ENCODE peak calls at places on chromosomes 6 and 20, in six cellular contexts. One of them, this sample, is unnamed.

GRCh38 chr6:45438849-45439406 is 61.2 kb upstream of the SUPT3H start:
- DNase-seq in breast epithelium: no peak
- DNase-seq in vagina: no peak
- DNase-seq in HepG2: no peak
- DNase-seq in endothelial cell of umbilical vein: peak; percentile 65
- DNase-seq in HCT116: peak; percentile 65
- DNase-seq in this sample: no peak

GRCh38 chr6:43256670-43257664 is 13.7 kb downstream of the TTBK1 start:
- DNase-seq in breast epithelium: no peak
- DNase-seq in vagina: no peak
- DNase-seq in HepG2: no peak
- DNase-seq in endothelial cell of umbilical vein: no peak
- DNase-seq in HCT116: no peak
- DNase-seq in this sample: no peak

GRCh38 chr6:16270178-16270794 is 31.9 kb downstream of the GMPR start:
- DNase-seq in breast epithelium: no peak
- DNase-seq in vagina: no peak
- DNase-seq in HepG2: no peak
- DNase-seq in endothelial cell of umbilical vein: no peak
- DNase-seq in HCT116: no peak
- DNase-seq in this sample: no peak

GRCh38 chr6:154511735-154512097 is 1.2 kb upstream of the CNKSR3 start:
- DNase-seq in breast epithelium: no peak
- DNase-seq in vagina: no peak
- DNase-seq in HepG2: no peak
- DNase-seq in endothelial cell of umbilical vein: no peak
- DNase-seq in HCT116: no peak
- DNase-seq in this sample: no peak

GRCh38 chr6:40778186-40778585 is 191.0 kb upstream of the LRFN2 start:
- DNase-seq in breast epithelium: no peak
- DNase-seq in vagina: no peak
- DNase-seq in HepG2: no peak
- DNase-seq in endothelial cell of umbilical vein: peak; percentile 47
- DNase-seq in HCT116: peak; percentile 18
- DNase-seq in this sample: no peak

GRCh38 chr6:123430966-123431365 is 205.8 kb downstream of the TRDN start:
- DNase-seq in breast epithelium: no peak
- DNase-seq in vagina: no peak
- DNase-seq in HepG2: no peak
- DNase-seq in endothelial cell of umbilical vein: no peak
- DNase-seq in HCT116: no peak
- DNase-seq in this sample: no peak

GRCh38 chr6:170525795-170526194 is 27.3 kb downstream of the PSMB1 start:
- DNase-seq in breast epithelium: no peak
- DNase-seq in vagina: no peak
- DNase-seq in HepG2: no peak
- DNase-seq in endothelial cell of umbilical vein: no peak
- DNase-seq in HCT116: no peak
- DNase-seq in this sample: no peak

GRCh38 chr6:85961746-85962145 is 319.1 kb upstream of the SYNCRIP start:
- DNase-seq in breast epithelium: no peak
- DNase-seq in vagina: no peak
- DNase-seq in HepG2: no peak
- DNase-seq in endothelial cell of umbilical vein: no peak
- DNase-seq in HCT116: no peak
- DNase-seq in this sample: no peak

GRCh38 chr6:147856687-147857086 is 348.2 kb downstream of the SAMD5 start:
- DNase-seq in breast epithelium: no peak
- DNase-seq in vagina: no peak
- DNase-seq in HepG2: no peak
- DNase-seq in endothelial cell of umbilical vein: no peak
- DNase-seq in HCT116: no peak
- DNase-seq in this sample: no peak

GRCh38 chr20:34528921-34529297 is 12.7 kb downstream of the DYNLRB1 start:
- DNase-seq in breast epithelium: peak; percentile 70
- DNase-seq in vagina: no peak
- DNase-seq in HepG2: no peak
- DNase-seq in endothelial cell of umbilical vein: peak; percentile 52
- DNase-seq in HCT116: no peak
- DNase-seq in this sample: peak; percentile 78

GRCh38 chr6:19999319-20000191 is 162.4 kb downstream of the ID4 start:
- DNase-seq in breast epithelium: no peak
- DNase-seq in vagina: no peak
- DNase-seq in HepG2: no peak
- DNase-seq in endothelial cell of umbilical vein: no peak
- DNase-seq in HCT116: peak; percentile 36
- DNase-seq in this sample: no peak

GRCh38 chr6:67736816-67737215 is 898.3 kb upstream of the ADGRB3 start:
- DNase-seq in breast epithelium: no peak
- DNase-seq in vagina: no peak
- DNase-seq in HepG2: no peak
- DNase-seq in endothelial cell of umbilical vein: peak; percentile 12
- DNase-seq in HCT116: no peak
- DNase-seq in this sample: no peak

GRCh38 chr6:31847276-31847978 is 15.2 kb downstream of the NEU1 start:
- DNase-seq in breast epithelium: no peak
- DNase-seq in vagina: no peak
- DNase-seq in HepG2: no peak
- DNase-seq in endothelial cell of umbilical vein: no peak
- DNase-seq in HCT116: no peak
- DNase-seq in this sample: no peak

GRCh38 chr6:80433010-80433665 is 326.7 kb downstream of the BCKDHB start:
- DNase-seq in breast epithelium: no peak
- DNase-seq in vagina: no peak
- DNase-seq in HepG2: peak; percentile 4
- DNase-seq in endothelial cell of umbilical vein: no peak
- DNase-seq in HCT116: no peak
- DNase-seq in this sample: no peak

GRCh38 chr6:13932785-13933184 is 8.0 kb downstream of the RNF182 start:
- DNase-seq in breast epithelium: no peak
- DNase-seq in vagina: no peak
- DNase-seq in HepG2: no peak
- DNase-seq in endothelial cell of umbilical vein: no peak
- DNase-seq in HCT116: no peak
- DNase-seq in this sample: no peak

GRCh38 chr20:46970937-46971630 is 76.4 kb downstream of the EYA2 start:
- DNase-seq in breast epithelium: no peak
- DNase-seq in vagina: no peak
- DNase-seq in HepG2: peak; percentile 21
- DNase-seq in endothelial cell of umbilical vein: peak; percentile 24
- DNase-seq in HCT116: peak; percentile 95
- DNase-seq in this sample: no peak

GRCh38 chr6:19968201-19968600 is 131.0 kb downstream of the ID4 start:
- DNase-seq in breast epithelium: no peak
- DNase-seq in vagina: no peak
- DNase-seq in HepG2: no peak
- DNase-seq in endothelial cell of umbilical vein: no peak
- DNase-seq in HCT116: no peak
- DNase-seq in this sample: no peak

GRCh38 chr6:90425161-90425641 is 128.6 kb upstream of the BACH2 start:
- DNase-seq in breast epithelium: no peak
- DNase-seq in vagina: no peak
- DNase-seq in HepG2: no peak
- DNase-seq in endothelial cell of umbilical vein: no peak
- DNase-seq in HCT116: no peak
- DNase-seq in this sample: no peak

GRCh38 chr20:59810376-59811187 is 122.9 kb downstream of the SYCP2 start:
- DNase-seq in breast epithelium: no peak
- DNase-seq in vagina: peak; percentile 64
- DNase-seq in HepG2: no peak
- DNase-seq in endothelial cell of umbilical vein: no peak
- DNase-seq in HCT116: no peak
- DNase-seq in this sample: no peak

GRCh38 chr6:43668151-43669028 is 19.2 kb downstream of the MRPS18A start:
- DNase-seq in breast epithelium: peak; percentile 84
- DNase-seq in vagina: no peak
- DNase-seq in HepG2: peak; percentile 76
- DNase-seq in endothelial cell of umbilical vein: peak; percentile 73
- DNase-seq in HCT116: peak; percentile 56
- DNase-seq in this sample: peak; percentile 74

GRCh38 chr6:27593200-27593818 is 120.4 kb upstream of the ZNF184 start:
- DNase-seq in breast epithelium: no peak
- DNase-seq in vagina: no peak
- DNase-seq in HepG2: no peak
- DNase-seq in endothelial cell of umbilical vein: no peak
- DNase-seq in HCT116: no peak
- DNase-seq in this sample: no peak

GRCh38 chr6:161272600-161273355 is 1.1 kb downstream of the AGPAT4 start:
- DNase-seq in breast epithelium: no peak
- DNase-seq in vagina: no peak
- DNase-seq in HepG2: no peak
- DNase-seq in endothelial cell of umbilical vein: peak; percentile 46
- DNase-seq in HCT116: peak; percentile 3
- DNase-seq in this sample: peak; percentile 17

GRCh38 chr6:26290941-26291340 is 74.1 kb upstream of the BTN3A2 start:
- DNase-seq in breast epithelium: no peak
- DNase-seq in vagina: no peak
- DNase-seq in HepG2: no peak
- DNase-seq in endothelial cell of umbilical vein: no peak
- DNase-seq in HCT116: no peak
- DNase-seq in this sample: no peak

GRCh38 chr6:26288155-26288554 is 76.8 kb upstream of the BTN3A2 start:
- DNase-seq in breast epithelium: no peak
- DNase-seq in vagina: no peak
- DNase-seq in HepG2: no peak
- DNase-seq in endothelial cell of umbilical vein: no peak
- DNase-seq in HCT116: no peak
- DNase-seq in this sample: no peak

GRCh38 chr6:26285143-26286134 is 79.6 kb upstream of the BTN3A2 start:
- DNase-seq in breast epithelium: peak; percentile 98
- DNase-seq in vagina: peak; percentile 98
- DNase-seq in HepG2: peak; percentile 93
- DNase-seq in endothelial cell of umbilical vein: peak; percentile 98
- DNase-seq in HCT116: peak; percentile 92
- DNase-seq in this sample: peak; percentile 99

GRCh38 chr6:26284537-26285142 is 80.4 kb upstream of the BTN3A2 start:
- DNase-seq in breast epithelium: peak; percentile 49
- DNase-seq in vagina: no peak
- DNase-seq in HepG2: no peak
- DNase-seq in endothelial cell of umbilical vein: peak; percentile 72
- DNase-seq in HCT116: no peak
- DNase-seq in this sample: peak; percentile 87

DNA sequence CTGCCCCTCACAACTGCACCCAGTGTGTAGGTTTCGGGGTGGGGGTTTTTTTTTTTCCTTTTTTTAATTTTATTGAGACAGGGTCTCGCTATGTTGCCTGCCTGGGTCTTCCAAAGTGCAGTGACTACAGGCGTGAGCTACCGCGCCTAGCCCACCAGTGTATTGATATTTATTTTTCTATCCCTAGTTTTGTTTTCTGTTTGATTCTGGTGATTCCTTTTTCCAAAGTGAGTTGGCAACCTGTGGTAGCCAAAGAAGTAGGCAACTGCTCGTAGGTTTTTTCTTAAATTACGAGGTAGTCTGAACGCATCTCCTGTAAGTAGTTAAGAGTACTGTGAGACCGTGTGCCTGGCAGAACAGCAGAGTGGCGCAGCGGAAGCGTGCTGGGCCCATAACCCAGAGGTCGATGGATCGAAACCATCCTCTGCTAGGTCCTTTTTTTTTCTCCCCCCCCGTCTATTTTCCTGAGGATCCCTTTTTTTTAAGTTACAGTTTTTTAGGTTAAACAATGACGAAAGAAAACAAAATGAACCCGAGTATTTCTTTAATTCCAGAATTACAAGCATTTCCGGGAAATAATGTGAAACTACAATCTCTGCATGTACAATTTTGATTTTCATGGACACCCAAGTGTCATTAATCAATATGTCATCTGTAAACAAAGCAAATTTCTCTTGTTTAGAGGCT is 78.7 kb upstream of the BTN3A2 start:
- DNase-seq in breast epithelium: peak; percentile 67
- DNase-seq in vagina: no peak
- DNase-seq in HepG2: peak; percentile 63
- DNase-seq in endothelial cell of umbilical vein: peak; percentile 86
- DNase-seq in HCT116: no peak
- DNase-seq in this sample: peak; percentile 88
- TF ChIP-seq POLR2AphosphoS5 in breast epithelium: peak; percentile 93
- TF ChIP-seq POLR2AphosphoS5 in vagina: peak; percentile 89
- TF ChIP-seq POLR2AphosphoS5 in HepG2: no peak
- TF ChIP-seq POLR2AphosphoS5 in endothelial cell of umbilical vein: no peak
- TF ChIP-seq POLR2AphosphoS5 in HCT116: no peak
- TF ChIP-seq POLR2AphosphoS5 in this sample: peak; percentile 61

GRCh38 chr6:137866200-137866913 is 702 bp upstream of the TNFAIP3 start:
- DNase-seq in breast epithelium: no peak
- DNase-seq in vagina: no peak
- DNase-seq in HepG2: no peak
- DNase-seq in endothelial cell of umbilical vein: peak; percentile 43
- DNase-seq in HCT116: no peak
- DNase-seq in this sample: peak; percentile 82

GRCh38 chr6:137864812-137865508 is 2.1 kb upstream of the TNFAIP3 start:
- DNase-seq in breast epithelium: no peak
- DNase-seq in vagina: no peak
- DNase-seq in HepG2: peak; percentile 46
- DNase-seq in endothelial cell of umbilical vein: no peak
- DNase-seq in HCT116: no peak
- DNase-seq in this sample: no peak

GRCh38 chr6:137868721-137869631 is 1.9 kb downstream of the TNFAIP3 start:
- DNase-seq in breast epithelium: no peak
- DNase-seq in vagina: no peak
- DNase-seq in HepG2: no peak
- DNase-seq in endothelial cell of umbilical vein: no peak
- DNase-seq in HCT116: no peak
- DNase-seq in this sample: no peak

GRCh38 chr6:137867685-137868509 is 838 bp downstream of the TNFAIP3 start:
- DNase-seq in breast epithelium: no peak
- DNase-seq in vagina: no peak
- DNase-seq in HepG2: no peak
- DNase-seq in endothelial cell of umbilical vein: peak; percentile 42
- DNase-seq in HCT116: no peak
- DNase-seq in this sample: peak; percentile 77

GRCh38 chr6:137866914-137867684 is at the start of gene TNFAIP3:
- DNase-seq in breast epithelium: peak; percentile 90
- DNase-seq in vagina: no peak
- DNase-seq in HepG2: peak; percentile 94
- DNase-seq in endothelial cell of umbilical vein: peak; percentile 96
- DNase-seq in HCT116: peak; percentile 74
- DNase-seq in this sample: peak; percentile 98
- TF ChIP-seq POLR2A in breast epithelium: peak; percentile 56
- TF ChIP-seq POLR2A in vagina: peak; percentile 75
- TF ChIP-seq POLR2A in HepG2: peak; percentile 95
- TF ChIP-seq POLR2A in endothelial cell of umbilical vein: peak; percentile 45
- TF ChIP-seq POLR2A in HCT116: no peak
- TF ChIP-seq POLR2A in this sample: peak; percentile 81

GRCh38 chr6:30730611-30731435 is 10.7 kb downstream of the TUBB start:
- DNase-seq in breast epithelium: peak; percentile 75
- DNase-seq in vagina: no peak
- DNase-seq in HepG2: peak; percentile 67
- DNase-seq in endothelial cell of umbilical vein: peak; percentile 83
- DNase-seq in HCT116: peak; percentile 77
- DNase-seq in this sample: peak; percentile 88
- H3K27ac ChIP-seq in breast epithelium: peak overlapping the region; percentile 44
- H3K27ac ChIP-seq in vagina: peak overlapping the region; percentile 56
- H3K27ac ChIP-seq in HepG2: no peak overlapping the region
- H3K27ac ChIP-seq in endothelial cell of umbilical vein: no peak overlapping the region
- H3K27ac ChIP-seq in HCT116: peak overlapping the region; percentile 55
- H3K27ac ChIP-seq in this sample: peak overlapping the region; percentile 69

DNA sequence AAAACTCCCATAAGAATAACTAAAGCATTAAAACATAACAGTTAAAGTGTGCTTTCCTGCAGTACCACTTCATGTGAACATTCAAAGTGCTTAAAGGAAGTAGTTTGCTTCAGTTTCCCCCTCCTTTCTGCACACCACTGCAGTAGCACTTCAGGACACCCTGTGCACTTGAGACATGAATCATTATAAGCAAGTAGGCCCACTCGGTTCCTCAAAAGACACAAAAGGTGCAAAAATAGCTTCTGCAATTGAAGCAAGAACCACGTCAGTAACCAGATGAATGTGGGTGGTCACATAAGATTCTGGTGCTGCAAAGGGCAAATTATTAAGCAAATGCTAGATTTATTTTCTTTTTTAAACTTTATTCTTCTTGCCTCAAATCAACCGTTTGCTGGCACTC is 160.6 kb downstream of the HIVEP2 start:
- DNase-seq in breast epithelium: no peak
- DNase-seq in vagina: no peak
- DNase-seq in HepG2: no peak
- DNase-seq in endothelial cell of umbilical vein: no peak
- DNase-seq in HCT116: no peak
- DNase-seq in this sample: no peak
- TF ChIP-seq POLR2AphosphoS5 in breast epithelium: no peak
- TF ChIP-seq POLR2AphosphoS5 in vagina: no peak
- TF ChIP-seq POLR2AphosphoS5 in HepG2: no peak
- TF ChIP-seq POLR2AphosphoS5 in endothelial cell of umbilical vein: no peak
- TF ChIP-seq POLR2AphosphoS5 in HCT116: no peak
- TF ChIP-seq POLR2AphosphoS5 in this sample: no peak

This sample was measured in sigmoid colon.